ENCODE peak calls at places on chromosomes 1 and 21, in eight cellular contexts. P is CD14-positive monocyte, Q is osteoblast, I is H1, U is lower leg skin, H is endothelial cell, Y is BJ, E is astrocyte of the cerebellum. B is an unnamed sample.
A peak's percentile ranks its signal among the peaks of the same experiment; 100 is the strongest.

GRCh38 chr1:150233359-150234308 is 2.3 kb downstream of the ANP32E start:
- DNase-seq in P (no peak), Q (peak; percentile 61), I (peak; percentile 26), U (no peak), H (no peak), Y (no peak), E (no peak), B (peak; percentile 21)

GRCh38 chr1:206002833-206003532 is at the start of gene RAB7B:
- DNase-seq in P (peak; percentile 60), Q (peak; percentile 89), I (peak; percentile 41), U (peak; percentile 83), H (no peak), Y (peak; percentile 28), E (no peak), B (no peak)

GRCh38 chr1:55877440-55878232 is 662.5 kb upstream of the USP24 start:
- DNase-seq in P (no peak), Q (no peak), I (no peak), U (no peak), H (no peak), Y (no peak), E (no peak), B (no peak)

GRCh38 chr1:186302378-186302920 is 72.6 kb downstream of the TPR start:
- DNase-seq in P (no peak), Q (peak; percentile 88), I (no peak), U (no peak), H (no peak), Y (no peak), E (no peak), B (no peak)

GRCh38 chr1:208919371-208919770 is 664.1 kb upstream of the CAMK1G start:
- DNase-seq in P (no peak), Q (no peak), I (no peak), U (no peak), H (no peak), Y (peak; percentile 34), E (no peak), B (no peak)

GRCh38 chr1:87765686-87766085 is 437.0 kb downstream of the LMO4 start:
- DNase-seq in P (no peak), Q (no peak), I (no peak), U (no peak), H (no peak), Y (no peak), E (no peak), B (no peak)

GRCh38 chr1:44501022-44501910 is 96.2 kb downstream of the RNF220 start:
- DNase-seq in P (no peak), Q (no peak), I (peak; percentile 68), U (no peak), H (peak; percentile 28), Y (no peak), E (no peak), B (no peak)

GRCh38 chr21:18517905-18518566 is 114.5 kb upstream of the TMPRSS15 start:
- DNase-seq in P (no peak), Q (no peak), I (no peak), U (no peak), H (no peak), Y (no peak), E (no peak), B (no peak)

GRCh38 chr21:45017376-45017960 is 56.9 kb upstream of the ADARB1 start:
- DNase-seq in P (no peak), Q (peak; percentile 77), I (no peak), U (no peak), H (no peak), Y (no peak), E (no peak), B (no peak)

GRCh38 chr1:112808861-112809684 is 93.9 kb upstream of the PPM1J start:
- DNase-seq in P (peak; percentile 57), Q (peak; percentile 93), I (peak; percentile 96), U (peak; percentile 47), H (peak; percentile 88), Y (no peak), E (no peak), B (peak; percentile 48)

GRCh38 chr1:160030657-160031367 is 978 bp downstream of the PIGM start:
- DNase-seq in P (no peak), Q (peak; percentile 67), I (no peak), U (no peak), H (peak; percentile 26), Y (no peak), E (no peak), B (no peak)

GRCh38 chr1:26697978-26698849 is 2.4 kb downstream of the ARID1A start:
- DNase-seq in P (no peak), Q (peak; percentile 98), I (no peak), U (peak; percentile 72), H (peak; percentile 11), Y (peak; percentile 93), E (peak; percentile 94), B (no peak)

GRCh38 chr1:77468556-77468955 is 186.7 kb downstream of the AK5 start:
- DNase-seq in P (no peak), Q (no peak), I (no peak), U (no peak), H (no peak), Y (no peak), E (no peak), B (no peak)

GRCh38 chr1:46150085-46150484 is 17.7 kb upstream of the PIK3R3 start:
- DNase-seq in P (no peak), Q (no peak), I (no peak), U (no peak), H (no peak), Y (no peak), E (no peak), B (no peak)

GRCh38 chr21:35792569-35792968 is 267.8 kb downstream of the SETD4 start:
- DNase-seq in P (no peak), Q (peak; percentile 61), I (no peak), U (no peak), H (no peak), Y (no peak), E (no peak), B (no peak)

GRCh38 chr1:65845758-65846060 is 53.0 kb downstream of the PDE4B start:
- DNase-seq in P (no peak), Q (no peak), I (no peak), U (no peak), H (no peak), Y (no peak), E (no peak), B (no peak)

GRCh38 chr1:43499882-43500281 is 30.8 kb upstream of the PTPRF start:
- DNase-seq in P (no peak), Q (no peak), I (peak; percentile 30), U (no peak), H (no peak), Y (no peak), E (no peak), B (no peak)

GRCh38 chr1:30515746-30516504 is 207.5 kb downstream of the MATN1 start:
- DNase-seq in P (no peak), Q (no peak), I (peak; percentile 19), U (no peak), H (no peak), Y (no peak), E (no peak), B (peak; percentile 5)

GRCh38 chr1:168609133-168609715 is 32.8 kb downstream of the XCL1 start:
- DNase-seq in P (no peak), Q (peak; percentile 57), I (peak; percentile 52), U (no peak), H (no peak), Y (no peak), E (no peak), B (no peak)

GRCh38 chr1:230128569-230129269 is 61.7 kb downstream of the GALNT2 start:
- DNase-seq in P (no peak), Q (no peak), I (no peak), U (no peak), H (no peak), Y (no peak), E (no peak), B (no peak)

GRCh38 chr1:203033287-203033686 is 7.0 kb downstream of the PPFIA4 start:
- DNase-seq in P (no peak), Q (no peak), I (no peak), U (no peak), H (no peak), Y (no peak), E (no peak), B (no peak)

GRCh38 chr1:212531796-212532195 is 76.8 kb upstream of the ATF3 start:
- DNase-seq in P (no peak), Q (no peak), I (no peak), U (no peak), H (no peak), Y (no peak), E (no peak), B (no peak)

GRCh38 chr1:242585616-242586354 is 61.3 kb upstream of the PLD5 start:
- DNase-seq in P (no peak), Q (no peak), I (peak; percentile 53), U (no peak), H (no peak), Y (no peak), E (no peak), B (no peak)

GRCh38 chr1:185663332-185663731 is 70.9 kb upstream of the HMCN1 start:
- DNase-seq in P (no peak), Q (no peak), I (no peak), U (no peak), H (no peak), Y (no peak), E (no peak), B (no peak)

GRCh38 chr1:61221642-61222041 is 139.3 kb downstream of the NFIA start:
- DNase-seq in P (no peak), Q (no peak), I (no peak), U (no peak), H (no peak), Y (no peak), E (no peak), B (no peak)

GRCh38 chr1:22529901-22530621 is 33.2 kb upstream of the EPHA8 start:
- DNase-seq in P (no peak), Q (peak; percentile 88), I (no peak), U (no peak), H (no peak), Y (peak; percentile 17), E (no peak), B (no peak)

GRCh38 chr1:173392895-173393654 is 84.1 kb upstream of the PRDX6 start:
- DNase-seq in P (no peak), Q (peak; percentile 35), I (no peak), U (peak; percentile 23), H (no peak), Y (peak; percentile 70), E (no peak), B (no peak)

GRCh38 chr1:156608036-156608674 is 6.9 kb upstream of the GPATCH4 start:
- DNase-seq in P (no peak), Q (peak; percentile 88), I (peak; percentile 52), U (peak; percentile 53), H (peak; percentile 66), Y (no peak), E (peak; percentile 49), B (no peak)
- TF ChIP-seq CTCF in P (peak; percentile 80), Q (peak; percentile 86), I (peak; percentile 90), U (peak; percentile 57), H (no peak), Y (peak; percentile 85), E (peak; percentile 89), B (peak; percentile 68)

GRCh38 chr1:182771187-182771984 is 18.2 kb upstream of the NPL start:
- DNase-seq in P (no peak), Q (no peak), I (no peak), U (no peak), H (no peak), Y (no peak), E (no peak), B (no peak)
- TF ChIP-seq CTCF in P (no peak), Q (peak; percentile 19), I (no peak), U (no peak), H (peak; percentile 70), Y (peak; percentile 30), E (no peak), B (peak; percentile 32)

GRCh38 chr1:214491468-214492120 is 59.8 kb downstream of the PTPN14 start:
- DNase-seq in P (no peak), Q (no peak), I (no peak), U (no peak), H (no peak), Y (no peak), E (no peak), B (no peak)
- TF ChIP-seq CTCF in P (no peak), Q (no peak), I (peak; percentile 22), U (no peak), H (no peak), Y (no peak), E (no peak), B (no peak)

GRCh38 chr1:53316058-53316741 is 11.7 kb downstream of the LRP8 start:
- DNase-seq in P (no peak), Q (peak; percentile 80), I (no peak), U (no peak), H (peak; percentile 33), Y (no peak), E (no peak), B (no peak)
- TF ChIP-seq CTCF in P (no peak), Q (no peak), I (peak; percentile 52), U (no peak), H (no peak), Y (peak; percentile 42), E (peak; percentile 20), B (peak; percentile 15)

B was measured in progenitor cell of endocrine pancreas.